ENCODE peak calls at places on chromosomes 2 and 18, in four cellular contexts. X is astrocyte of the spinal cord, L is Panc1, O is lower lobe of right lung. N is an unnamed sample.

GRCh38 chr2:64212801-64213321 is 68.6 kb upstream of the PELI1 start:
- DNase-seq in X (peak), O (no peak), L (no peak), N (peak)

GRCh38 chr2:195318440-195319111 is 338.4 kb upstream of the SLC39A10 start:
- DNase-seq in L (no peak), X (peak), O (no peak), N (peak)

GRCh38 chr2:74513605-74514367 is 464 bp upstream of the TLX2 start:
- DNase-seq in O (no peak), L (no peak), X (no peak), N (peak)

GRCh38 chr2:171741189-171741588 is 53.9 kb downstream of the DYNC1I2 start:
- DNase-seq in O (no peak), X (peak), L (no peak), N (no peak)

GRCh38 chr18:47767699-47768098 is 162.8 kb downstream of the SMAD2 start:
- DNase-seq in X (no peak), O (no peak), L (no peak), N (no peak)

GRCh38 chr18:36580874-36581750 is 247.7 kb downstream of the TPGS2 start:
- DNase-seq in O (no peak), X (peak), L (no peak), N (no peak)

GRCh38 chr2:230124792-230125452 is 56.2 kb upstream of the SLC16A14 start:
- DNase-seq in X (no peak), O (peak), L (no peak), N (no peak)

GRCh38 chr18:58541137-58541788 is 87.6 kb downstream of the ALPK2 start:
- DNase-seq in X (no peak), O (no peak), L (no peak), N (no peak)

GRCh38 chr2:235577404-235578330 is 83.8 kb downstream of the AGAP1 start:
- DNase-seq in X (peak), L (no peak), O (no peak), N (no peak)

GRCh38 chr18:68417166-68417776 is 297.6 kb downstream of the TMX3 start:
- DNase-seq in O (no peak), X (no peak), L (no peak), N (no peak)

GRCh38 chr2:54569745-54570296 is 113.7 kb downstream of the SPTBN1 start:
- DNase-seq in O (no peak), X (no peak), L (no peak), N (no peak)

GRCh38 chr2:64296150-64296500 is 151.9 kb upstream of the PELI1 start:
- DNase-seq in O (no peak), L (no peak), X (no peak), N (no peak)

GRCh38 chr2:6757215-6757614 is 108.5 kb downstream of the CMPK2 start:
- DNase-seq in X (no peak), L (no peak), O (no peak), N (no peak)

GRCh38 chr18:25392199-25392598 is 40.2 kb upstream of the ZNF521 start:
- DNase-seq in X (no peak), O (no peak), L (no peak), N (no peak)

GRCh38 chr18:12074734-12075133 is 18.9 kb upstream of the ANKRD62 start:
- DNase-seq in L (no peak), X (no peak), O (no peak), N (no peak)
- TF ChIP-seq CTCF in L (peak), X (peak), O (no peak), N (peak)

GRCh38 chr2:72036595-72036994 is 111.1 kb downstream of the CYP26B1 start:
- DNase-seq in O (no peak), X (no peak), L (no peak), N (no peak)
- TF ChIP-seq CTCF in O (no peak), X (no peak), L (no peak), N (no peak)

DNA sequence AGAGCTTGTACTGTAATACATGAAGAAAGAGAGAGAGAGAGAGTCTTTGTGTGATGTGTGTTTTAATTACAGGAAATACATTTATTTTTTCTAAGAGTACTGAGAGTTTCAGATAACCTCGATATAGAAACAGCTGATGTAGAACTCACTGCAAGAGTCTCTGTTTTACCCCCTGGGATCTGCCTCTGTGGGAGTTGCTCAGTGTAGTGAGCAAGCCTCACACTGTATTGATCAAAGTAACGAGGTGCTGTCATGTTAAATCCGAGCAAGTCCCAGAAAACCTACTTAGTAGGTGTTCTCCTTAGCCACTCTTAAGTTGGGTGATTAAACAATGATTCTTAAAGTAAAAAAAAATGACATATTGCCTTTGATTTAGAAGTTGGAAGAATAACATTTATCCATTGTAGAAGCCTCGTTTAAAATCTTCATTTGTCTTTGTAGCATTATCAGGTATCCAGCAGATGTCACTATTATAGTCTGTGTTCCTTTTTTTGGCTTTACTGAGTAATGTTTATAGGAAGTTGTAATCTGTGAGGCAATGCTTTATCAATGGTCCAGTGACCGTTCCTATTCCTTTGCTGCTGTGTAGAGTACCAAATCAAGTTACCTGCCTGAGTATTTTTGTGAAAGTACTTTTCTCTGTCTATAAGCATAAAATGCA is 219.0 kb downstream of the MYO3B start:
- DNase-seq in L (no peak), X (peak), O (no peak), N (peak)
- TF ChIP-seq CTCF in L (peak), X (peak), O (no peak), N (peak)

DNA sequence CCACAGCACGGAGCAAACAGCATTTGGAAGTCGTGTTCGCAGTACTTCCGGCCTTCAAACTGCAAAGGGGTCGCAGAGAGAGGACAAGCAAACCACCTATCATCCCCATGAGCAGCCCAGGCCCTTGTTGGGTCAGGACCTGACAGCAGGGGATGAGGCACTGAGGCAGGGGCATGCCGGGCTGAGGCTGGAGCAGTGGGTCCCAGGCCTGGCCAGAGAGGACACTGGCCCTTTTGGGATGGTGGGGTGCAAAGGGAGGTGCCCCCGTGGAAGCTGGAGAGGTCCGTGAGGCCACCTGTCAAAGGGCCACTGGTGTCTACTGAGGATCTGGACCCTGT is 8.9 kb downstream of the GPR17 start:
- DNase-seq in X (no peak), L (no peak), O (peak), N (no peak)
- TF ChIP-seq CTCF in X (no peak), L (no peak), O (no peak), N (no peak)